ENCODE peak calls at places on chromosomes 1 and 21, in six cellular contexts. R is DND-41, X is AG09319, F is Right ventricle myocardium superior, V is psoas muscle, K is NCI-H1092 treated with DMSO at 0.1 percent for 48 hours. N is an unnamed sample.

GRCh38 chr1:219160942-219161341 is 12.7 kb upstream of the LYPLAL1 start:
- DNase-seq in R (no peak), V (no peak), K (no peak), X (no peak), F (no peak), N (no peak)

GRCh38 chr1:185442065-185442464 is 125.0 kb upstream of the IVNS1ABP start:
- DNase-seq in F (no peak), X (no peak), R (no peak), V (no peak), K (no peak), N (no peak)

GRCh38 chr21:31343680-31344480 is at the start of gene TIAM1:
- DNase-seq in K (peak), V (peak), R (no peak), X (no peak), F (peak), N (peak)

GRCh38 chr21:32604484-32604883 is 7.7 kb downstream of the CFAP298 start:
- DNase-seq in X (no peak), K (peak), V (no peak), F (no peak), R (no peak), N (no peak)

GRCh38 chr1:145963218-145964019 is 956 bp downstream of the ANKRD34A start:
- DNase-seq in V (no peak), R (no peak), X (no peak), F (no peak), K (no peak), N (no peak)

GRCh38 chr1:182909578-182909977 is 43.4 kb downstream of the SHCBP1L start:
- DNase-seq in K (peak), X (no peak), V (no peak), R (no peak), F (no peak), N (no peak)

GRCh38 chr1:2800664-2801045 is 838 bp downstream of the TTC34 start:
- DNase-seq in F (peak), K (no peak), V (peak), X (no peak), R (no peak), N (peak)

GRCh38 chr21:14762734-14763694 is 216.9 kb upstream of the SAMSN1 start:
- DNase-seq in X (no peak), F (no peak), K (no peak), R (no peak), V (no peak), N (no peak)

GRCh38 chr21:18987515-18988026 is 584.0 kb upstream of the TMPRSS15 start:
- DNase-seq in X (no peak), F (no peak), R (no peak), V (no peak), K (peak), N (peak)

N was measured in Right ventricle myocardium inferior.